ENCODE peak calls at places on chromosome 9, in five cellular contexts. P is adrenal gland; I is esophagus squamous epithelium; Z is PC-3; Q is CD8-positive, alpha-beta T cell. J is an unnamed sample. For H3K27me3, the result is how much of the 10 kb centered on the place peaks cover.

GRCh38 chr9:78054180-78054579 is 22.6 kb upstream of the GNAQ start:
- DNase-seq in I (no peak), Z (no peak), P (no peak), Q (peak), J (peak)

GRCh38 chr9:16704489-16705111 is 165.9 kb downstream of the BNC2 start:
- DNase-seq in P (peak), Q (no peak), I (no peak), Z (no peak), J (no peak)

GRCh38 chr9:114314256-114314867 is 8.5 kb upstream of the ORM1 start:
- DNase-seq in Q (no peak), I (no peak), P (no peak), Z (no peak), J (no peak)

GRCh38 chr9:84294551-84294950 is 46.0 kb downstream of the SLC28A3 start:
- DNase-seq in Z (no peak), Q (no peak), P (no peak), I (no peak), J (no peak)

GRCh38 chr9:106653111-106653697 is 209.8 kb upstream of the ZNF462 start:
- DNase-seq in Z (no peak), P (no peak), Q (no peak), I (no peak), J (no peak)

GRCh38 chr9:114723926-114724325 is 41.9 kb upstream of the TEX48 start:
- DNase-seq in Q (no peak), Z (no peak), I (no peak), P (no peak), J (no peak)

GRCh38 chr9:106156462-106156861 is 462.1 kb downstream of the TMEM38B start:
- DNase-seq in Q (no peak), Z (no peak), P (no peak), I (no peak), J (no peak)

GRCh38 chr9:4678679-4679267 is 596 bp upstream of the CDC37L1 start:
- DNase-seq in Q (no peak), Z (peak), I (no peak), P (peak), J (no peak)

GRCh38 chr9:38338359-38339014 is 54.0 kb upstream of the ALDH1B1 start:
- DNase-seq in I (no peak), Z (no peak), P (no peak), Q (no peak), J (no peak)

GRCh38 chr9:111992523-111992922 is 95.9 kb downstream of the UGCG start:
- DNase-seq in P (no peak), Z (peak), I (no peak), Q (no peak), J (no peak)

GRCh38 chr9:114238471-114238870 is 83.1 kb downstream of the COL27A1 start:
- DNase-seq in Z (no peak), Q (no peak), I (no peak), P (peak), J (no peak)

GRCh38 chr9:92300935-92301334 is 7.4 kb upstream of the IARS1 start:
- DNase-seq in P (no peak), Q (no peak), Z (no peak), I (no peak), J (no peak)

GRCh38 chr9:79053613-79054012 is 518.2 kb upstream of the TLE4 start:
- DNase-seq in P (no peak), Z (peak), Q (no peak), I (no peak), J (no peak)

GRCh38 chr9:19087601-19088000 is 15.1 kb downstream of the HAUS6 start:
- DNase-seq in P (peak), Z (peak), Q (no peak), I (no peak), J (no peak)

GRCh38 chr9:4741365-4742031 is 496 bp upstream of the AK3 start:
- DNase-seq in P (peak), I (no peak), Q (peak), Z (peak), J (no peak)

GRCh38 chr9:92315456-92315855 is 9.7 kb downstream of the NOL8 start:
- DNase-seq in P (no peak), I (no peak), Z (no peak), Q (no peak), J (no peak)

GRCh38 chr9:99601506-99601905 is 220.2 kb upstream of the NR4A3 start:
- DNase-seq in Z (no peak), P (peak), Q (no peak), I (no peak), J (no peak)

GRCh38 chr9:132730054-132731033 is 60.1 kb downstream of the GTF3C4 start:
- DNase-seq in Z (no peak), P (no peak), Q (no peak), I (no peak), J (no peak)

GRCh38 chr9:88380118-88380517 is 8.1 kb upstream of the SPIN1 start:
- DNase-seq in I (no peak), P (no peak), Q (no peak), Z (no peak), J (no peak)

GRCh38 chr9:22055090-22055489 is 46.0 kb upstream of the CDKN2B start:
- DNase-seq in Z (peak), P (no peak), I (no peak), Q (no peak), J (no peak)

GRCh38 chr9:36450110-36450732 is 50.2 kb upstream of the RNF38 start:
- DNase-seq in Z (peak), P (peak), I (no peak), Q (no peak), J (peak)

GRCh38 chr9:70883056-70883455 is 238.4 kb downstream of the TRPM3 start:
- DNase-seq in Z (no peak), I (no peak), P (no peak), Q (no peak), J (no peak)

GRCh38 chr9:68953771-68954170 is 60.1 kb downstream of the PRKACG start:
- DNase-seq in Q (no peak), P (no peak), I (no peak), Z (no peak), J (no peak)

GRCh38 chr9:125521462-125522327 is 185.3 kb downstream of the MAPKAP1 start:
- DNase-seq in I (no peak), Z (peak), P (peak), Q (no peak), J (no peak)

GRCh38 chr9:16653491-16654407 is 216.7 kb downstream of the BNC2 start:
- DNase-seq in Z (no peak), Q (no peak), P (no peak), I (no peak), J (no peak)

GRCh38 chr9:133490865-133491655 is 12.2 kb upstream of the SLC2A6 start:
- DNase-seq in P (no peak), Q (no peak), I (no peak), Z (no peak), J (no peak)

GRCh38 chr9:68797116-68797515 is 92.1 kb downstream of the PIP5K1B start:
- DNase-seq in I (no peak), Q (no peak), P (no peak), Z (no peak), J (no peak)

GRCh38 chr9:88767504-88767790 is 223.8 kb upstream of the S1PR3 start:
- DNase-seq in Z (no peak), P (no peak), Q (no peak), I (no peak), J (no peak)

GRCh38 chr9:27487128-27487527 is 37.0 kb upstream of the IFNK start:
- DNase-seq in P (no peak), I (no peak), Z (no peak), Q (no peak), J (no peak)

GRCh38 chr9:7432989-7433388 is 366.6 kb downstream of the DMAC1 start:
- DNase-seq in I (no peak), Z (no peak), P (no peak), Q (no peak), J (no peak)

GRCh38 chr9:91162784-91163440 is 198.8 kb downstream of the AUH start:
- DNase-seq in Q (peak), P (peak), I (no peak), Z (peak), J (no peak)

GRCh38 chr9:120853198-120853597 is 10.5 kb upstream of the PSMD5 start:
- DNase-seq in P (no peak), I (no peak), Z (no peak), Q (no peak), J (no peak)

GRCh38 chr9:21817176-21817575 is 14.7 kb downstream of the MTAP start:
- DNase-seq in P (peak), Q (no peak), Z (no peak), I (no peak), J (no peak)

GRCh38 chr9:132498811-132499210 is 83.6 kb upstream of the BARHL1 start:
- DNase-seq in Q (no peak), I (no peak), Z (no peak), P (no peak), J (no peak)

GRCh38 chr9:107830479-107830878 is 340.9 kb upstream of the KLF4 start:
- DNase-seq in I (no peak), Q (no peak), Z (no peak), P (no peak), J (no peak)

GRCh38 chr9:38319496-38320173 is 72.9 kb upstream of the ALDH1B1 start:
- DNase-seq in I (no peak), Q (no peak), P (no peak), Z (no peak), J (no peak)

GRCh38 chr9:27799326-27799725 is 226.0 kb upstream of the C9orf72 start:
- DNase-seq in Z (no peak), I (no peak), Q (no peak), P (no peak), J (no peak)

GRCh38 chr9:95588724-95589282 is 72.0 kb upstream of the PTCH1 start:
- DNase-seq in Q (no peak), Z (no peak), P (no peak), I (no peak), J (no peak)

GRCh38 chr9:136136127-136136445 is 17.4 kb upstream of the TMEM250 start:
- DNase-seq in Z (no peak), I (no peak), Q (no peak), P (no peak), J (no peak)

GRCh38 chr9:136133959-136134484 is 15.3 kb upstream of the TMEM250 start:
- DNase-seq in Z (no peak), Q (no peak), P (no peak), I (no peak), J (no peak)

GRCh38 chr9:136137321-136138054 is 18.8 kb upstream of the TMEM250 start:
- DNase-seq in Z (peak), Q (no peak), I (no peak), P (peak), J (no peak)

GRCh38 chr9:136136526-136136925 is 17.9 kb upstream of the TMEM250 start:
- DNase-seq in Z (no peak), I (no peak), Q (no peak), P (no peak), J (no peak)

DNA sequence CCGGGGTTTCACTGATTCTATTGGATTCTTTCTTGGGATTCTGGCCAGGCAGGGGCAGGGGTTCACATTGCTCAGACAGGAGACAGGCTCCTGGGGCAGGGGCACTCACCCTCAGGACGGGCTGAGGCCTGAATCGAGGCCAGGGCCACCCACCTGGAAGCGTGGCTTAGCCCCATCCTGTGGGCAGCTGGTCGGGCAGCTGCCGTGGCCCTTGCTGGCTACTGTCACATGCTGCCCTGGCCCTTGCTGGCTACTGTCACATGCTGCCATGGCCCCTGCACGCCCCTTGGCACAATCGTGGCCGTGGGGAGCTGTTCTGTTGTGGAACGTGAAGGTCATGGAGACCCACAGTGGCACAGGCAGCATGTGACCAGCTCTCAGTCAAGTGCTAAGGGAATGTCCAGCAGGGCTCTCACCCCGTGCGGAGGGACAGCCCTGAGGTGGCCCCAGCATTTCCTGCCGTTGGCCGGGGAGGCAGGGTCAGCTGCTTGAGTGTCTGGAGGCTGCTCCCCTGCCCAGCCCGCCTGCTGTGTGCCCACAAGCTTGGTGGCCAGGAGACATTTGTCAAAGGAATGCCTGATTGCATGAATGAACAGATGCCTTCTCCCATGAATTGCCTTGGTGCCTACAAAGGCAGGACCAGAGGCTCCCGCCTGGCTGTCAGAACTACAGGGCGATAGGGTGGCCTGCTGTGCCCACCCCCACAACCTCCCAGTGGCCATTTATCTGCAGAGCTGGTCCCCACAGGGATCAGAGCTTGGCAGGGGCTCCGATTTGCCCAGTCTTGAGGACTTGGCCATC is 16.9 kb upstream of the TMEM250 start:
- DNase-seq in Z (no peak), Q (no peak), I (no peak), P (no peak), J (no peak)
- H3K27me3 ChIP-seq in Z (under half), Q (under half), I (half or more), P (under half), J (under half)

GRCh38 chr9:40909821-40910220 is 218.7 kb downstream of the FOXD4L6 start:
- DNase-seq in I (no peak), Z (no peak), P (no peak), Q (no peak), J (no peak)

GRCh38 chr9:40911647-40912046 is 216.8 kb downstream of the FOXD4L6 start:
- DNase-seq in Q (no peak), P (no peak), I (no peak), Z (no peak), J (no peak)

GRCh38 chr9:40914772-40915659 is 213.5 kb downstream of the FOXD4L6 start:
- DNase-seq in Q (no peak), I (no peak), P (no peak), Z (no peak), J (no peak)

GRCh38 chr9:40913096-40913719 is 215.3 kb downstream of the FOXD4L6 start:
- DNase-seq in Q (no peak), P (no peak), I (no peak), Z (no peak), J (no peak)

GRCh38 chr9:40913928-40914673 is 214.4 kb downstream of the FOXD4L6 start:
- DNase-seq in Q (no peak), Z (no peak), I (no peak), P (no peak), J (no peak)
- H3K27me3 ChIP-seq in Q (under half), Z (half or more), I (under half), P (under half), J (under half)

DNA sequence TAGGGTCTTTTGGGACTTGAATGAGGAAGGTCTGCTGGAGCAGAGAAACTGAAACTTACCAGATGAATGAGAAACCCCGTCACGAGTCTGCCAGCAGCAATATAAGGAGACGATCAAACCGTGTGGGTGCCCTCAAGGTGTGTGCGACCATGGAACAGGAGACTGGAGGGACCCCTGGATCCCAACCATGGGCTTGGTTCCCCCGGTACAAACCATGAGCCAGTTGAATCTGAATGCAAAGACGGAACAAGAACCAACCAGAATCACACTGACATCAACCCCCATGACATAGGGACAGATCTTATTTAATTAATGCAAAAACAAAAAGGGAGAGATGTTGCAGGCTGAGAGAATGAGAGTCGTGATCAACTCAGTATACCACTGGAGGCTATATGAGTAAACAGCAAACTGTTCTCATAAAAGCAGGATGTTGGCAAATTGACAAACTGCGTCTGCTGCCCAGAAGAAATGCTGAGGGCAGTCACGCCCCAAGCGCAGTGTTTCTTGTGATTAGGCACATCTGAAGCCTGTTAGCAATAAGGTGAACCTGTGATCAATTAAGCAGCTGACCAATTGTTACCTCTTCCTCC is 475.5 kb upstream of the ACO1 start:
- DNase-seq in Q (no peak), Z (peak), P (no peak), I (no peak), J (no peak)
- H3K27me3 ChIP-seq in Q (under half), Z (under half), P (under half), I (under half), J (under half)

GRCh38 chr9:134558124-134558805 is 83.3 kb upstream of the COL5A1 start:
- DNase-seq in Q (no peak), P (no peak), Z (no peak), I (no peak), J (no peak)

GRCh38 chr9:134560654-134561053 is 80.9 kb upstream of the COL5A1 start:
- DNase-seq in P (no peak), Z (no peak), Q (no peak), I (no peak), J (no peak)

GRCh38 chr9:134560206-134560605 is 81.4 kb upstream of the COL5A1 start:
- DNase-seq in P (no peak), Q (no peak), Z (no peak), I (no peak), J (no peak)

GRCh38 chr9:134557331-134557730 is 84.3 kb upstream of the COL5A1 start:
- DNase-seq in P (no peak), Q (no peak), Z (no peak), I (no peak), J (no peak)

DNA sequence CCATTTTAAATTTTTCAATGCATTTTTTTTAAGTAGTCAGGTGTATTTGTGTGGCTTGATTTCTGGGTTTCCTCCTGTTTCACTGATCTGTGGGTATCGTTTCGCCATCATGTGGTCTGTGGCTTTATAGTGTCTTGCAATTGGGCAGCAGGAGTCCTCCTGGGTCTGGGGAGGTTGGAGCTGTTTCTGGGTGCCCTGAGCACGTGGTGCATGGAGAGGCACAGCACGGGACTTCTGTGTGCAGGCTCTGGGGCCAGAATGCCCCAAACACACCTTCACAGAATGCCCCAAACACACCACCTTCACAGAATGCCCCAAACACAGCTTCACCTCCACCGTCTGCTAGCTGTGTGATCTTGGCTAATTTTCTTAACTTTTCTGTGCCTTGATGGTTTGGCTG is 82.6 kb upstream of the COL5A1 start:
- DNase-seq in I (no peak), P (no peak), Z (no peak), Q (no peak), J (no peak)
- H3K27me3 ChIP-seq in I (under half), P (under half), Z (under half), Q (under half), J (under half)

DNA sequence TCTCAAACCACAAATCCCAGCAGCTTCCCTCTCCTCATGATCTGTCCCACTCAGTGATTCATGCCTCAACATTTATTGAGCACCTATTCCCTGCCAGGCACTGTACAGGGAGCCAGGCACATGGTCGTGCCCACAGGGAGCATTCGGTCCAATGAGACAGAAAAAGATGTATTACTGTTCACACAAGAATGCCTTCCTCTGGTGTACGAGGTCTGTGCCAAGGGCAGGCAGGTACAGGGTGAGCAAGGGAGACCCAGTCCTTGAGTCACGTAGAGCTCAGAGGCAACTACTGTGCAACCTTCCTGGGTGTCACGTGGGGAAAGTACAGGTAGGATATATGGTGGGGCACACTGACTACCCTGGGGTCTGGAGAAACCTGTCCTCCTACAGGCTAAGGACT is 4.6 kb downstream of the CNTFR start:
- DNase-seq in I (no peak), Q (no peak), Z (no peak), P (no peak), J (no peak)
- H3K27me3 ChIP-seq in I (half or more), Q (under half), Z (under half), P (under half), J (under half)

DNA sequence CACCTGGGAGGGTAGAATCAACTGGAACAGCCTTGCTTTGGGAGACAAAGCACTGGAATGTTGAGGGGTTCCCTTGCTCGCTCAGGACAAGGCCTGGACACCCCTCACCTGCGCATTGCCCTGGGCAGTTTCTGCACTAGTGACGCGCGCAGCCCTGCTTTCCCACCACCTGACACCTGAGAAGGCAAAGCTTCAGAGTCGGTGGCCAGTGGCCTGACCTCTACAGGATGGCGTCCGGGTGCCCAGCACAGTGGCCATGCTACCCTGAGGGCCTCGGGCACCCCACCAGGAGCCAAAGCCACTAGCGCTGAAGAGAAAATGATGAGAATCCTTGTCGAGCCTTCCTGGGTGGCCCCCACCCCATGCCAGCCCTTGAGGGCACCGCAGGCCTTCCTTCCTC is 161.3 kb downstream of the OLFM1 start:
- DNase-seq in P (no peak), Q (no peak), Z (no peak), I (no peak), J (no peak)
- H3K27me3 ChIP-seq in P (under half), Q (under half), Z (under half), I (half or more), J (under half)